ENCODE peak calls at places on chromosomes 7 and 10, in ten cellular contexts. O is WERI-Rb-1; L is T-helper 1 cell; W is RCC 7860; B is GM23248; U is activated CD4-positive, alpha-beta T cell treated with anti-CD3 and anti-CD28 coated beads, Interleukin-2, amount 50 U/mL, for 24 hours; R is heart right ventricle; J is Caki2; X is GM03348; T is adrenal gland. A is an unnamed sample.

GRCh38 chr7:68820321-68820720 is 778.0 kb upstream of the AUTS2 start:
- DNase-seq in T (no peak), X (no peak), O (peak), U (no peak), J (no peak), L (no peak), B (no peak), W (no peak), R (no peak), A (no peak)

GRCh38 chr10:71742301-71743098 is 22.9 kb upstream of the C10orf105 start:
- DNase-seq in W (no peak), L (no peak), U (no peak), R (no peak), T (no peak), B (no peak), O (no peak), J (no peak), X (no peak), A (no peak)

GRCh38 chr7:4905171-4905570 is 21.7 kb upstream of the RADIL start:
- DNase-seq in X (no peak), T (no peak), R (no peak), O (no peak), J (no peak), B (no peak), L (no peak), U (no peak), W (no peak), A (no peak)

GRCh38 chr10:80966326-80966986 is 428.8 kb downstream of the SH2D4B start:
- DNase-seq in L (no peak), W (no peak), R (no peak), T (no peak), U (no peak), X (no peak), O (no peak), J (no peak), B (no peak), A (no peak)

GRCh38 chr7:91240546-91240945 is 23.7 kb upstream of the FZD1 start:
- DNase-seq in W (no peak), X (peak), O (no peak), R (no peak), T (peak), B (peak), U (no peak), L (no peak), J (no peak), A (no peak)

GRCh38 chr10:126598009-126598408 is 72.5 kb downstream of the C10orf90 start:
- DNase-seq in O (peak), J (peak), T (peak), B (peak), R (no peak), W (peak), X (peak), L (no peak), U (no peak), A (no peak)

GRCh38 chr7:42189535-42189934 is 47.5 kb downstream of the GLI3 start:
- DNase-seq in J (peak), O (no peak), X (peak), U (no peak), R (no peak), T (no peak), L (no peak), W (peak), B (peak), A (no peak)

GRCh38 chr7:74452748-74453320 is 872 bp upstream of the GTF2IRD1 start:
- DNase-seq in B (peak), O (peak), W (peak), T (peak), X (peak), R (no peak), L (peak), U (no peak), J (no peak), A (no peak)

GRCh38 chr7:101804087-101804631 is 13.3 kb upstream of the CUX1 start:
- DNase-seq in X (no peak), O (no peak), R (no peak), U (no peak), J (no peak), B (peak), T (no peak), L (no peak), W (no peak), A (peak)